ENCODE peak calls at places on chromosomes 16 and 17, in ten cellular contexts. K is testis, Q is transverse colon, E is breast epithelium, Z is gastrocnemius medialis, B is thyroid gland, C is HCT116, W is esophagus squamous epithelium, S is A549, J is stomach. P is an unnamed sample.

GRCh38 chr16:49622421-49623402 is 233.2 kb downstream of the ZNF423 start:
- DNase-seq in B (no peak), Z (peak), Q (no peak), W (no peak), J (no peak), K (no peak), C (no peak), S (no peak), E (no peak), P (no peak)

GRCh38 chr17:67576471-67576870 is 141.3 kb upstream of the NOL11 start:
- DNase-seq in C (no peak), Q (no peak), Z (no peak), K (no peak), B (no peak), J (no peak), E (no peak), W (no peak), S (no peak), P (no peak)

GRCh38 chr17:74059471-74059870 is 144.0 kb upstream of the RPL38 start:
- DNase-seq in C (no peak), E (no peak), J (peak), Z (no peak), W (no peak), Q (no peak), B (no peak), K (no peak), S (no peak), P (no peak)

GRCh38 chr16:67967183-67967955 is 1.1 kb downstream of the SLC12A4 start:
- DNase-seq in B (peak), E (no peak), K (no peak), C (no peak), S (no peak), W (no peak), Z (no peak), Q (no peak), J (no peak), P (no peak)

GRCh38 chr17:27396045-27396444 is 60.2 kb upstream of the KSR1 start:
- DNase-seq in C (no peak), Q (no peak), E (no peak), B (no peak), Z (no peak), W (no peak), J (no peak), K (no peak), S (no peak), P (no peak)

GRCh38 chr17:57954421-57955182 is 610 bp downstream of the CUEDC1 start:
- DNase-seq in W (no peak), Z (peak), C (no peak), B (peak), J (peak), Q (peak), E (peak), K (peak), S (peak), P (peak)

GRCh38 chr17:47776330-47777197 is 43.5 kb downstream of the TBX21 start:
- DNase-seq in J (no peak), E (no peak), S (peak), W (no peak), Z (no peak), Q (peak), B (peak), K (no peak), C (peak), P (no peak)

GRCh38 chr17:71024172-71024571 is 854.8 kb downstream of the KCNJ2 start:
- DNase-seq in E (no peak), Q (no peak), Z (no peak), S (no peak), B (no peak), K (no peak), C (no peak), W (no peak), J (no peak), P (no peak)

GRCh38 chr17:15946611-15947120 is 1.7 kb downstream of the ADORA2B start:
- DNase-seq in J (no peak), W (no peak), E (no peak), K (no peak), Q (peak), B (no peak), C (no peak), S (no peak), Z (no peak), P (peak)
- H3K4me3 ChIP-seq in J (no peak), W (peak), E (no peak), K (no peak), Q (no peak), B (no peak), C (peak), S (peak), Z (no peak), P (peak)

GRCh38 chr16:87602005-87602790 is at the start of gene JPH3:
- DNase-seq in S (peak), Z (no peak), C (no peak), E (no peak), K (peak), Q (no peak), J (no peak), B (no peak), W (no peak), P (no peak)
- TF ChIP-seq POLR2A in S (no peak), Z (no peak), C (no peak), E (no peak), K (no peak), Q (no peak), J (no peak), B (no peak), W (no peak), P (no peak)

DNA sequence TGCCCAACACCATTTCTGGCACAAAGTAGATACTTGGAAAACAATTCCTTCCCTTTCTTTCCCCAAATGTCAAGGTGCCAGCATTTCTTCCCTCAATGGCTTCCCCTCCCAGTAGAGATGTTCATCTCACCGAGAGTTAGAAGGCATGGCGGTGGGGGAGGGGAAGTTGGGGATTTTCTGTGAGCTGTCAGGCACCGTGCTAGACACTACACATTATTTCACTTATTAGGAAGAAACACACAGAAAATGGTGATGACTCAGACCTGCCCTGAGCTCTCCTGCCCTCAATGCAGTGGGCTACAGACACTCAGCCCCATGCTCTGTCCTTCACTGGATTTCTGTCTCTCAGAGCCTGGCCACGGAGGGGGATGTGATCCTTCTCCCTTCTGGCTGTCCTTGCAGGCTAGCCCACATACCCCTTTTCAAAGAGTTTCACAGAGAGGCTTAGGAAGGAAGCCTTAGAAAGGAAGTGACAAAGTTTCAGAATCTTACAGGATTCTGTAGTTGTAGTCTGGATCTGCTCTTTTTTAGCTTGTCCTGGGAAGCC is 12.0 kb upstream of the CCL5 start:
- DNase-seq in S (peak), W (no peak), K (no peak), E (no peak), Z (no peak), Q (no peak), B (no peak), C (no peak), J (no peak), P (no peak)
- H3K27ac ChIP-seq in S (peak), W (no peak), K (no peak), E (no peak), Z (no peak), Q (peak), B (no peak), C (no peak), J (no peak), P (no peak)

DNA sequence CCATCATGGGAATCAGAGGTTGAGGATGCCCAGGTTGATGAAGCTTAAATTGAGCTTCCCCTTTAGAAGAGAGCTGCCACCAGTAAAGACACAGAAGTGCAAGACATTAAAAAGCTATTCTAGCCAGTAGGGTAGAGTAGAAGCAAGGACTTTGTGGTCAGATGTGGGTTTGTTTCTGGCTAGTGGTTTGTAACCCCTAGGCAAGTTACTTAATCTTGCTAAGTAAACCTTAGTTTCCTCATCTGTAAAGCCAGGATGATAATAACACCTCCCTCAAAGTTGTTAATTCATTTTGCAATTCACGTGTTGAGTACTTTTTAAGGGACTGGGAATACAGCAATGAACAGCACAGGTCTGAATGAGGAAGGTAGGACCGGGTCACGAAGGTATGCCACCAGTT is 3.6 kb downstream of the SNTB2 start:
- DNase-seq in B (no peak), Z (no peak), E (no peak), S (no peak), K (no peak), Q (no peak), J (no peak), W (no peak), C (no peak), P (no peak)
- H3K4me3 ChIP-seq in B (no peak), Z (no peak), E (no peak), S (no peak), K (no peak), Q (no peak), J (no peak), W (no peak), C (no peak), P (no peak)

GRCh38 chr17:76492989-76493501 is 8.2 kb downstream of the RHBDF2 start:
- DNase-seq in W (no peak), E (no peak), Q (peak), Z (peak), K (peak), J (peak), B (peak), S (no peak), C (no peak), P (peak)
- TF ChIP-seq POLR2A in W (peak), E (no peak), Q (no peak), Z (peak), K (no peak), J (no peak), B (no peak), S (no peak), C (no peak), P (no peak)

GRCh38 chr17:55778389-55779118 is 27.7 kb downstream of the PCTP start:
- DNase-seq in Q (no peak), K (no peak), E (no peak), W (no peak), Z (no peak), B (no peak), J (no peak), C (no peak), S (no peak), P (no peak)

GRCh38 chr17:55785181-55785580 is 34.3 kb downstream of the PCTP start:
- DNase-seq in C (no peak), W (no peak), E (no peak), Z (no peak), B (no peak), S (no peak), J (no peak), K (no peak), Q (no peak), P (no peak)

GRCh38 chr17:55784666-55785065 is 33.8 kb downstream of the PCTP start:
- DNase-seq in E (no peak), C (no peak), K (no peak), S (no peak), J (no peak), Q (no peak), W (no peak), B (no peak), Z (no peak), P (no peak)

DNA sequence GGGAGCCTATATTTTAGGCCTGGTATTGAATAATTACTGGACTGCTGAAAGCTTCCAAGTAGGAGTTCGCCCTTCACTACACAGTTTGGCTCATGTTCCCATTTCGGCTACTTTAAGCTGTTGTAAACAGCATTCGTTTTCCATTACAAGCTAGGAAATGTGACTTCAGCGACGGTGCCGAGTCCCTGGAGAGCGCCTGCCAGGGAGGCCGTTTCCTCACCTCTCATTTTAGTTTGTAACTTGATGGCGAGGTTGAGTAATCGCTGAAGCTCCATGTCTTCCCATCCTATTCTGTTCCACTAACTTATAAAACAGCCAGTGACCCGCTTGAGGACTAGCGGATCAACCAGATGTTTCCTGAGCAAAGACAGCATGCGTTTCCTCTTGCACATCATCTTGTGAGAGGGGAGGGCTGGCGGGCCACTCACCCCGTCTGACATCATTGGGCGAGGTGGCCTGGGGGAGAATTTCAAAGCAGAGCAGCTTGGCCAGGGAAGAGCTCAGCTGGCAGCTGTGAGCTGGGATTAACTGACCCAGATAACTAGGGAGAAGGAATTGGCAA is 32.9 kb downstream of the PCTP start:
- DNase-seq in W (no peak), B (peak), C (no peak), S (no peak), Q (peak), Z (peak), E (no peak), J (peak), K (peak), P (peak)
- H3K27ac ChIP-seq in W (peak), B (no peak), C (no peak), S (no peak), Q (peak), Z (peak), E (peak), J (no peak), K (no peak), P (peak)